ENCODE peak calls at places on chromosomes 2 and 18, in nine cellular contexts. J is PC-3, O is left ventricle myocardium inferior, Q is esophagus muscularis mucosa, L is thoracic aorta, Y is colonic mucosa, N is psoas muscle, E is IMR-90, F is Karpas-422. Z is an unnamed sample. For H3K36me3, the result is how much of the 10 kb centered on the place peaks cover.

GRCh38 chr18:45340884-45341283 is 274.4 kb upstream of the SLC14A2 start:
- DNase-seq in J (peak), O (no peak), Q (no peak), L (no peak), Y (no peak), N (no peak), E (no peak), F (no peak), Z (no peak)

GRCh38 chr2:113167115-113167932 is 6.4 kb upstream of the PSD4 start:
- DNase-seq in J (no peak), O (no peak), Q (no peak), L (no peak), Y (peak), N (no peak), E (no peak), F (no peak), Z (no peak)

GRCh38 chr2:185373226-185373625 is 365.4 kb upstream of the FSIP2 start:
- DNase-seq in J (no peak), O (no peak), Q (no peak), L (no peak), Y (no peak), N (no peak), E (no peak), F (no peak), Z (no peak)

GRCh38 chr2:44944952-44945612 is 3.6 kb downstream of the SIX3 start:
- DNase-seq in J (no peak), O (no peak), Q (no peak), L (no peak), Y (no peak), N (no peak), E (no peak), F (no peak), Z (no peak)

GRCh38 chr2:195009202-195009601 is 647.8 kb upstream of the SLC39A10 start:
- DNase-seq in J (peak), O (no peak), Q (no peak), L (no peak), Y (no peak), N (no peak), E (peak), F (no peak), Z (no peak)

GRCh38 chr2:210961249-210961648 is 404.9 kb downstream of the CPS1 start:
- DNase-seq in J (peak), O (no peak), Q (no peak), L (no peak), Y (no peak), N (no peak), E (no peak), F (no peak), Z (no peak)

GRCh38 chr2:109513749-109514588 is 99.8 kb downstream of the SEPTIN10 start:
- DNase-seq in J (peak), O (no peak), Q (no peak), L (peak), Y (peak), N (no peak), E (peak), F (no peak), Z (no peak)

GRCh38 chr2:59947220-59947619 is 606.2 kb downstream of the BCL11A start:
- DNase-seq in J (no peak), O (no peak), Q (peak), L (no peak), Y (no peak), N (no peak), E (no peak), F (no peak), Z (no peak)

GRCh38 chr2:70086838-70087702 is at the start of gene PCBP1:
- DNase-seq in J (peak), O (peak), Q (peak), L (peak), Y (peak), N (peak), E (peak), F (peak), Z (peak)

GRCh38 chr2:52128081-52128480 is 1096.1 kb upstream of the NRXN1 start:
- DNase-seq in J (no peak), O (no peak), Q (no peak), L (no peak), Y (no peak), N (no peak), E (peak), F (no peak), Z (no peak)

GRCh38 chr2:69773201-69773600 is 31.3 kb downstream of the ANXA4 start:
- DNase-seq in J (peak), O (no peak), Q (no peak), L (no peak), Y (no peak), N (no peak), E (peak), F (no peak), Z (no peak)

GRCh38 chr2:218323526-218324472 is 31.5 kb upstream of the TMBIM1 start:
- DNase-seq in J (peak), O (peak), Q (peak), L (no peak), Y (peak), N (no peak), E (peak), F (no peak), Z (no peak)

GRCh38 chr2:45134014-45134413 is 124.8 kb upstream of the SIX2 start:
- DNase-seq in J (no peak), O (no peak), Q (no peak), L (no peak), Y (no peak), N (no peak), E (no peak), F (peak), Z (no peak)

GRCh38 chr2:96985181-96985580 is 1.2 kb downstream of the FAM178B start:
- DNase-seq in J (no peak), O (no peak), Q (no peak), L (no peak), Y (no peak), N (no peak), E (no peak), F (no peak), Z (no peak)

GRCh38 chr2:218807626-218808025 is 24.0 kb downstream of the PRKAG3 start:
- DNase-seq in J (peak), O (no peak), Q (peak), L (no peak), Y (no peak), N (no peak), E (peak), F (no peak), Z (no peak)

GRCh38 chr18:48787523-48788151 is 163.1 kb downstream of the SMAD7 start:
- DNase-seq in J (no peak), O (peak), Q (no peak), L (no peak), Y (no peak), N (peak), E (peak), F (no peak), Z (no peak)

GRCh38 chr2:223500690-223501089 is 101.5 kb downstream of the SCG2 start:
- DNase-seq in J (no peak), O (no peak), Q (no peak), L (no peak), Y (no peak), N (no peak), E (no peak), F (no peak), Z (no peak)

GRCh38 chr18:78619854-78620253 is 359.8 kb upstream of the SALL3 start:
- DNase-seq in J (no peak), O (no peak), Q (no peak), L (no peak), Y (no peak), N (no peak), E (no peak), F (no peak), Z (no peak)

GRCh38 chr2:112166801-112167499 is 28.8 kb downstream of the FBLN7 start:
- DNase-seq in J (no peak), O (no peak), Q (no peak), L (no peak), Y (no peak), N (no peak), E (no peak), F (no peak), Z (no peak)

GRCh38 chr2:19140463-19141208 is 217.8 kb downstream of the OSR1 start:
- DNase-seq in J (peak), O (no peak), Q (no peak), L (no peak), Y (no peak), N (no peak), E (peak), F (no peak), Z (no peak)

GRCh38 chr18:79469309-79469708 is 73.6 kb downstream of the NFATC1 start:
- DNase-seq in J (no peak), O (no peak), Q (no peak), L (no peak), Y (no peak), N (no peak), E (no peak), F (no peak), Z (no peak)

GRCh38 chr2:45669109-45669508 is 17.6 kb downstream of the PRKCE start:
- DNase-seq in J (no peak), O (no peak), Q (no peak), L (no peak), Y (no peak), N (no peak), E (peak), F (no peak), Z (no peak)

GRCh38 chr2:141878016-141878415 is 252.8 kb downstream of the LRP1B start:
- DNase-seq in J (no peak), O (no peak), Q (no peak), L (no peak), Y (no peak), N (no peak), E (no peak), F (no peak), Z (no peak)

GRCh38 chr2:20577495-20578235 is 73.2 kb downstream of the HS1BP3 start:
- DNase-seq in J (peak), O (no peak), Q (no peak), L (no peak), Y (no peak), N (no peak), E (peak), F (no peak), Z (no peak)

GRCh38 chr2:38127277-38127676 is 51.3 kb upstream of the CYP1B1 start:
- DNase-seq in J (no peak), O (no peak), Q (no peak), L (no peak), Y (no peak), N (no peak), E (no peak), F (no peak), Z (no peak)

GRCh38 chr2:194495046-194495445 is 1162.0 kb upstream of the SLC39A10 start:
- DNase-seq in J (peak), O (no peak), Q (no peak), L (no peak), Y (no peak), N (no peak), E (no peak), F (no peak), Z (no peak)

GRCh38 chr2:180446492-180446891 is 439.4 kb upstream of the CWC22 start:
- DNase-seq in J (no peak), O (no peak), Q (no peak), L (no peak), Y (no peak), N (no peak), E (no peak), F (no peak), Z (no peak)

GRCh38 chr2:86368181-86368824 is 30.9 kb upstream of the REEP1 start:
- DNase-seq in J (peak), O (peak), Q (peak), L (no peak), Y (peak), N (peak), E (peak), F (peak), Z (no peak)

GRCh38 chr18:21110667-21111350 is 804 bp downstream of the ROCK1 start:
- DNase-seq in J (peak), O (peak), Q (no peak), L (no peak), Y (peak), N (peak), E (peak), F (peak), Z (peak)

GRCh38 chr18:79921984-79922965 is 29.2 kb downstream of the SLC66A2 start:
- DNase-seq in J (no peak), O (no peak), Q (no peak), L (no peak), Y (peak), N (peak), E (no peak), F (peak), Z (no peak)

GRCh38 chr18:48634491-48634890 is 95.7 kb downstream of the CTIF start:
- DNase-seq in J (no peak), O (no peak), Q (no peak), L (no peak), Y (no peak), N (no peak), E (no peak), F (peak), Z (no peak)

GRCh38 chr18:46518438-46518837 is 138.6 kb downstream of the LOXHD1 start:
- DNase-seq in J (peak), O (peak), Q (no peak), L (no peak), Y (no peak), N (peak), E (no peak), F (no peak), Z (no peak)

GRCh38 chr2:197075754-197076337 is 149.3 kb upstream of the PGAP1 start:
- DNase-seq in J (peak), O (no peak), Q (no peak), L (no peak), Y (no peak), N (no peak), E (no peak), F (peak), Z (no peak)

GRCh38 chr2:21099281-21099907 is 24.4 kb upstream of the TDRD15 start:
- DNase-seq in J (no peak), O (no peak), Q (no peak), L (no peak), Y (no peak), N (no peak), E (no peak), F (peak), Z (no peak)

GRCh38 chr2:233153146-233153798 is 93.1 kb downstream of the INPP5D start:
- DNase-seq in J (no peak), O (no peak), Q (no peak), L (no peak), Y (no peak), N (no peak), E (no peak), F (no peak), Z (no peak)
- H3K36me3 ChIP-seq in J (under half), O (under half), Q (under half), L (under half), Y (under half), N (under half), E (under half), F (under half), Z (half or more)

DNA sequence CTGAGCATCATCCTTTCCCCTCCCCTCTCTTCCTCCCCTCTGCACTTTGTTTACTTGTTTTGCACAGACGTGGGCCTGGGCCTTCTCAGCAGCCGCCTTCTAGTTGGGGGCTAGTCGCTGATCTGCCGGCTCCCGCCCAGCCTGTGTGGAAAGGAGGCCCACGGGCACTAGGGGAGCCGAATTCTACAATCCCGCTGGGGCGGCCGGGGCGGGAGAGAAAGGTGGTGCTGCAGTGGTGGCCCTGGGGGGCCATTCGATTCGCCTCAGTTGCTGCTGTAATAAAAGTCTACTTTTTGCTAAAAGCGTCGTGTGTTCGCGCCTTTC is 261 bp upstream of the KRTCAP3 start:
- DNase-seq in J (no peak), O (no peak), Q (no peak), L (no peak), Y (no peak), N (no peak), E (no peak), F (no peak), Z (no peak)
- H3K36me3 ChIP-seq in J (under half), O (half or more), Q (half or more), L (under half), Y (under half), N (under half), E (under half), F (under half), Z (half or more)

GRCh38 chr2:32472605-32473004 is 115.8 kb downstream of the BIRC6 start:
- DNase-seq in J (no peak), O (no peak), Q (no peak), L (no peak), Y (no peak), N (no peak), E (no peak), F (no peak), Z (no peak)
- H3K36me3 ChIP-seq in J (under half), O (half or more), Q (under half), L (under half), Y (under half), N (under half), E (under half), F (half or more), Z (under half)

GRCh38 chr2:239111401-239112100 is 263.7 kb downstream of the TWIST2 start:
- DNase-seq in J (no peak), O (no peak), Q (no peak), L (no peak), Y (no peak), N (no peak), E (no peak), F (no peak), Z (no peak)
- H3K36me3 ChIP-seq in J (under half), O (half or more), Q (half or more), L (under half), Y (under half), N (under half), E (half or more), F (under half), Z (half or more)

GRCh38 chr2:16266571-16266970 is 326.2 kb downstream of the MYCN start:
- DNase-seq in J (no peak), O (no peak), Q (no peak), L (no peak), Y (no peak), N (no peak), E (no peak), F (no peak), Z (no peak)
- H3K36me3 ChIP-seq in J (under half), O (under half), Q (under half), L (under half), Y (under half), N (under half), E (under half), F (under half), Z (under half)

GRCh38 chr2:127485694-127486071 is 40.6 kb downstream of the IWS1 start:
- DNase-seq in J (no peak), O (no peak), Q (no peak), L (no peak), Y (no peak), N (no peak), E (no peak), F (no peak), Z (no peak)

GRCh38 chr2:127485051-127485693 is 41.1 kb downstream of the IWS1 start:
- DNase-seq in J (no peak), O (no peak), Q (no peak), L (no peak), Y (no peak), N (no peak), E (no peak), F (no peak), Z (no peak)

GRCh38 chr2:127486247-127486912 is 39.9 kb downstream of the IWS1 start:
- DNase-seq in J (no peak), O (no peak), Q (no peak), L (no peak), Y (no peak), N (no peak), E (peak), F (no peak), Z (no peak)

DNA sequence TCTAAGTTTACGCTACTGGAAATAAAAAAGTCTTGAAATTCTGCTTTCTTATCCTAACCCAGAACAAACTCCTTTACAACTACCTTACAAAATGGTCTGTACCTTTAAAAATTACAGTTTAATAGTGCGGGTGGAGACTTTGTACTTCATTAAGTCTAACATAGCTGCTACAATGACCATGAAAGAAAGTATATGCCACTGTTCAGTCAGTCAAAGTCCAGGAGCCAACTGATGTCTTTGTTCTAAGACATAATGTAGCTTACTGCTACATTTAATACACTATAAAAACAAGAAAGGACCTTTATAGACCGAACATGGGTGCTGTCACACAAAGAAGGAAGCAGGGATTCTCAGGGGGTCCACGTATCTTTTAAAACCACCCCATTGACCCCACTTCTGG is 36.0 kb downstream of the IWS1 start:
- DNase-seq in J (no peak), O (no peak), Q (no peak), L (no peak), Y (no peak), N (no peak), E (no peak), F (no peak), Z (no peak)
- H3K36me3 ChIP-seq in J (half or more), O (half or more), Q (half or more), L (under half), Y (under half), N (under half), E (half or more), F (half or more), Z (half or more)